ENCODE peak calls at places on chromosomes 1 and 21, in six cellular contexts. Q, W, P, H, N and M are unnamed samples.

GRCh38 chr1:44294588-44295007 is 60.5 kb downstream of the ERI3 start:
- DNase-seq in W (peak), Q (peak), N (peak), H (no peak), P (peak), M (peak)

GRCh38 chr1:65235867-65236805 is 73.2 kb upstream of the DNAJC6 start:
- DNase-seq in Q (no peak), N (peak), P (peak), W (peak), H (peak), M (no peak)

GRCh38 chr1:171676823-171677222 is 24.3 kb upstream of the MYOC start:
- DNase-seq in N (no peak), W (no peak), H (no peak), Q (no peak), P (no peak), M (no peak)

GRCh38 chr1:210092366-210092765 is 140.2 kb upstream of the SERTAD4 start:
- DNase-seq in H (no peak), P (no peak), N (no peak), W (peak), Q (no peak), M (no peak)

GRCh38 chr1:37362569-37362968 is 111.8 kb upstream of the ZC3H12A start:
- DNase-seq in W (no peak), H (no peak), N (no peak), Q (no peak), P (no peak), M (no peak)

GRCh38 chr1:161130266-161130665 is 2.2 kb downstream of the DEDD start:
- DNase-seq in N (no peak), P (no peak), W (no peak), H (no peak), Q (no peak), M (no peak)

GRCh38 chr1:22318279-22318983 is 133.2 kb upstream of the ZBTB40 start:
- DNase-seq in W (peak), N (no peak), P (no peak), H (no peak), Q (no peak), M (no peak)

GRCh38 chr21:14562959-14563358 is 16.8 kb upstream of the SAMSN1 start:
- DNase-seq in N (no peak), P (no peak), H (no peak), W (no peak), Q (no peak), M (no peak)

GRCh38 chr21:35925497-35925896 is 134.8 kb downstream of the SETD4 start:
- DNase-seq in N (peak), Q (no peak), H (peak), P (peak), W (peak), M (no peak)

GRCh38 chr1:228082975-228083870 is 715 bp downstream of the ARF1 start:
- DNase-seq in P (peak), Q (peak), N (peak), W (peak), H (no peak), M (peak)

GRCh38 chr1:17470021-17470799 is 30.7 kb upstream of the RCC2 start:
- DNase-seq in P (no peak), W (no peak), N (no peak), Q (no peak), H (no peak), M (no peak)

GRCh38 chr1:18569811-18570545 is 60.7 kb upstream of the PAX7 start:
- DNase-seq in H (no peak), Q (no peak), N (no peak), W (no peak), P (no peak), M (no peak)

GRCh38 chr1:93992954-93993353 is 83.7 kb upstream of the GCLM start:
- DNase-seq in P (no peak), W (no peak), Q (no peak), H (no peak), N (no peak), M (no peak)

GRCh38 chr1:200891774-200892157 is 2.9 kb upstream of the INAVA start:
- DNase-seq in N (no peak), W (no peak), Q (no peak), H (no peak), P (no peak), M (peak)

GRCh38 chr1:224358288-224358687 is 1.6 kb downstream of the CNIH4 start:
- DNase-seq in H (no peak), Q (no peak), P (no peak), N (no peak), W (peak), M (no peak)

GRCh38 chr1:206693029-206693428 is 8.3 kb downstream of the MAPKAPK2 start:
- DNase-seq in H (peak), Q (peak), W (no peak), N (peak), P (peak), M (no peak)

GRCh38 chr1:49102752-49103151 is 326.1 kb upstream of the BEND5 start:
- DNase-seq in W (no peak), H (no peak), P (peak), Q (no peak), N (peak), M (no peak)

GRCh38 chr1:57576750-57577149 is 152.9 kb upstream of the DAB1 start:
- DNase-seq in H (no peak), W (peak), Q (no peak), P (no peak), N (no peak), M (no peak)

GRCh38 chr1:229373395-229373794 is 30.5 kb upstream of the CCSAP start:
- DNase-seq in W (no peak), Q (no peak), H (no peak), P (no peak), N (no peak), M (no peak)

GRCh38 chr1:32496127-32496526 is 31.3 kb downstream of the ZBTB8B start:
- DNase-seq in W (no peak), P (peak), H (no peak), N (peak), Q (no peak), M (no peak)

GRCh38 chr1:230864441-230864840 is 3.9 kb downstream of the C1orf198 start:
- DNase-seq in N (no peak), H (no peak), P (no peak), W (peak), Q (no peak), M (no peak)

GRCh38 chr1:4174291-4175200 is 274.5 kb upstream of the C1orf174 start:
- DNase-seq in W (no peak), P (no peak), N (no peak), H (no peak), Q (no peak), M (no peak)

GRCh38 chr1:59415876-59416275 is 119.0 kb downstream of the FGGY start:
- DNase-seq in P (no peak), H (no peak), W (no peak), Q (no peak), N (no peak), M (no peak)

GRCh38 chr1:4003846-4004505 is 103.9 kb upstream of the C1orf174 start:
- DNase-seq in P (no peak), H (no peak), W (no peak), Q (no peak), N (no peak), M (no peak)

GRCh38 chr1:232471250-232471649 is 158.7 kb downstream of the SIPA1L2 start:
- DNase-seq in H (no peak), N (no peak), P (no peak), Q (no peak), W (no peak), M (no peak)

GRCh38 chr1:112594208-112594876 is 24.6 kb downstream of the ST7L start:
- DNase-seq in W (no peak), H (no peak), Q (no peak), P (no peak), N (no peak), M (no peak)